ENCODE peak calls at places on chromosomes 6 and 20, in eight cellular contexts. One of them, this sample, is unnamed.
A peak's percentile ranks its signal among the peaks of the same experiment; 100 is the strongest.

GRCh38 chr6:157609556-157609955 is 213.5 kb upstream of the SNX9 start:
- DNase-seq in mesenteric fat pad: peak; percentile 45
- DNase-seq in NCI-H510A: no peak
- DNase-seq in stimulated activated naive CD4-positive, alpha-beta T cell treated with Interleukin-2 at 50 U/mL for 16 hours: no peak
- DNase-seq in DMS79: no peak
- DNase-seq in non-pigmented ciliary epithelial cell: no peak
- DNase-seq in cardiac fibroblast: no peak
- DNase-seq in AG20443: no peak
- DNase-seq in this sample: no peak

GRCh38 chr6:100296810-100297544 is 167.7 kb downstream of the SIM1 start:
- DNase-seq in mesenteric fat pad: no peak
- DNase-seq in NCI-H510A: no peak
- DNase-seq in stimulated activated naive CD4-positive, alpha-beta T cell treated with Interleukin-2 at 50 U/mL for 16 hours: no peak
- DNase-seq in DMS79: no peak
- DNase-seq in non-pigmented ciliary epithelial cell: peak; percentile 56
- DNase-seq in cardiac fibroblast: peak; percentile 86
- DNase-seq in AG20443: peak; percentile 58
- DNase-seq in this sample: no peak

GRCh38 chr6:83873869-83874268 is 14.4 kb downstream of the CYB5R4 start:
- DNase-seq in mesenteric fat pad: no peak
- DNase-seq in NCI-H510A: no peak
- DNase-seq in stimulated activated naive CD4-positive, alpha-beta T cell treated with Interleukin-2 at 50 U/mL for 16 hours: no peak
- DNase-seq in DMS79: no peak
- DNase-seq in non-pigmented ciliary epithelial cell: no peak
- DNase-seq in cardiac fibroblast: no peak
- DNase-seq in AG20443: no peak
- DNase-seq in this sample: no peak

GRCh38 chr6:158314737-158315136 is 2.5 kb downstream of the TULP4 start:
- DNase-seq in mesenteric fat pad: no peak
- DNase-seq in NCI-H510A: no peak
- DNase-seq in stimulated activated naive CD4-positive, alpha-beta T cell treated with Interleukin-2 at 50 U/mL for 16 hours: no peak
- DNase-seq in DMS79: no peak
- DNase-seq in non-pigmented ciliary epithelial cell: no peak
- DNase-seq in cardiac fibroblast: no peak
- DNase-seq in AG20443: no peak
- DNase-seq in this sample: no peak

GRCh38 chr20:44819936-44820335 is 9.6 kb upstream of the RIMS4 start:
- DNase-seq in mesenteric fat pad: peak; percentile 33
- DNase-seq in NCI-H510A: no peak
- DNase-seq in stimulated activated naive CD4-positive, alpha-beta T cell treated with Interleukin-2 at 50 U/mL for 16 hours: no peak
- DNase-seq in DMS79: no peak
- DNase-seq in non-pigmented ciliary epithelial cell: no peak
- DNase-seq in cardiac fibroblast: no peak
- DNase-seq in AG20443: no peak
- DNase-seq in this sample: no peak

GRCh38 chr20:13289031-13289430 is 68.0 kb downstream of the ISM1 start:
- DNase-seq in mesenteric fat pad: no peak
- DNase-seq in NCI-H510A: no peak
- DNase-seq in stimulated activated naive CD4-positive, alpha-beta T cell treated with Interleukin-2 at 50 U/mL for 16 hours: no peak
- DNase-seq in DMS79: no peak
- DNase-seq in non-pigmented ciliary epithelial cell: no peak
- DNase-seq in cardiac fibroblast: no peak
- DNase-seq in AG20443: no peak
- DNase-seq in this sample: no peak

GRCh38 chr6:447381-448165 is 56.0 kb downstream of the IRF4 start:
- DNase-seq in mesenteric fat pad: peak; percentile 75
- DNase-seq in NCI-H510A: no peak
- DNase-seq in stimulated activated naive CD4-positive, alpha-beta T cell treated with Interleukin-2 at 50 U/mL for 16 hours: peak; percentile 34
- DNase-seq in DMS79: no peak
- DNase-seq in non-pigmented ciliary epithelial cell: no peak
- DNase-seq in cardiac fibroblast: no peak
- DNase-seq in AG20443: no peak
- DNase-seq in this sample: no peak

GRCh38 chr6:12962995-12963394 is 246.4 kb downstream of the PHACTR1 start:
- DNase-seq in mesenteric fat pad: no peak
- DNase-seq in NCI-H510A: no peak
- DNase-seq in stimulated activated naive CD4-positive, alpha-beta T cell treated with Interleukin-2 at 50 U/mL for 16 hours: no peak
- DNase-seq in DMS79: no peak
- DNase-seq in non-pigmented ciliary epithelial cell: no peak
- DNase-seq in cardiac fibroblast: peak; percentile 62
- DNase-seq in AG20443: no peak
- DNase-seq in this sample: no peak

GRCh38 chr6:168299541-168300511 is 19.8 kb downstream of the DACT2 start:
- DNase-seq in mesenteric fat pad: no peak
- DNase-seq in NCI-H510A: no peak
- DNase-seq in stimulated activated naive CD4-positive, alpha-beta T cell treated with Interleukin-2 at 50 U/mL for 16 hours: no peak
- DNase-seq in DMS79: no peak
- DNase-seq in non-pigmented ciliary epithelial cell: no peak
- DNase-seq in cardiac fibroblast: no peak
- DNase-seq in AG20443: no peak
- DNase-seq in this sample: peak; percentile 43

GRCh38 chr20:3190681-3191111 is 13.8 kb downstream of the DDRGK1 start:
- DNase-seq in mesenteric fat pad: no peak
- DNase-seq in NCI-H510A: no peak
- DNase-seq in stimulated activated naive CD4-positive, alpha-beta T cell treated with Interleukin-2 at 50 U/mL for 16 hours: no peak
- DNase-seq in DMS79: no peak
- DNase-seq in non-pigmented ciliary epithelial cell: no peak
- DNase-seq in cardiac fibroblast: no peak
- DNase-seq in AG20443: peak; percentile 9
- DNase-seq in this sample: no peak

GRCh38 chr6:160952633-160953281 is 38.8 kb upstream of the MAP3K4 start:
- DNase-seq in mesenteric fat pad: no peak
- DNase-seq in NCI-H510A: no peak
- DNase-seq in stimulated activated naive CD4-positive, alpha-beta T cell treated with Interleukin-2 at 50 U/mL for 16 hours: no peak
- DNase-seq in DMS79: no peak
- DNase-seq in non-pigmented ciliary epithelial cell: no peak
- DNase-seq in cardiac fibroblast: peak; percentile 37
- DNase-seq in AG20443: no peak
- DNase-seq in this sample: peak; percentile 58

GRCh38 chr6:26056583-26057350 is 30.5 kb upstream of the HFE start:
- DNase-seq in mesenteric fat pad: no peak
- DNase-seq in NCI-H510A: no peak
- DNase-seq in stimulated activated naive CD4-positive, alpha-beta T cell treated with Interleukin-2 at 50 U/mL for 16 hours: peak; percentile 16
- DNase-seq in DMS79: no peak
- DNase-seq in non-pigmented ciliary epithelial cell: no peak
- DNase-seq in cardiac fibroblast: peak; percentile 56
- DNase-seq in AG20443: peak; percentile 52
- DNase-seq in this sample: no peak

GRCh38 chr6:105179244-105180065 is at the start of gene POPDC3:
- DNase-seq in mesenteric fat pad: no peak
- DNase-seq in NCI-H510A: peak; percentile 21
- DNase-seq in stimulated activated naive CD4-positive, alpha-beta T cell treated with Interleukin-2 at 50 U/mL for 16 hours: no peak
- DNase-seq in DMS79: peak; percentile 9
- DNase-seq in non-pigmented ciliary epithelial cell: no peak
- DNase-seq in cardiac fibroblast: peak; percentile 59
- DNase-seq in AG20443: peak; percentile 61
- DNase-seq in this sample: peak; percentile 88

GRCh38 chr6:83920017-83920416 is 60.5 kb downstream of the CYB5R4 start:
- DNase-seq in mesenteric fat pad: no peak
- DNase-seq in NCI-H510A: no peak
- DNase-seq in stimulated activated naive CD4-positive, alpha-beta T cell treated with Interleukin-2 at 50 U/mL for 16 hours: no peak
- DNase-seq in DMS79: no peak
- DNase-seq in non-pigmented ciliary epithelial cell: peak; percentile 1
- DNase-seq in cardiac fibroblast: no peak
- DNase-seq in AG20443: peak; percentile 50
- DNase-seq in this sample: no peak

GRCh38 chr20:32580970-32581838 is 3.9 kb downstream of the NOL4L start:
- DNase-seq in mesenteric fat pad: no peak
- DNase-seq in NCI-H510A: no peak
- DNase-seq in stimulated activated naive CD4-positive, alpha-beta T cell treated with Interleukin-2 at 50 U/mL for 16 hours: no peak
- DNase-seq in DMS79: no peak
- DNase-seq in non-pigmented ciliary epithelial cell: no peak
- DNase-seq in cardiac fibroblast: no peak
- DNase-seq in AG20443: no peak
- DNase-seq in this sample: peak; percentile 68

GRCh38 chr20:59400666-59401065 is 100.3 kb downstream of the EDN3 start:
- DNase-seq in mesenteric fat pad: peak; percentile 11
- DNase-seq in NCI-H510A: no peak
- DNase-seq in stimulated activated naive CD4-positive, alpha-beta T cell treated with Interleukin-2 at 50 U/mL for 16 hours: no peak
- DNase-seq in DMS79: no peak
- DNase-seq in non-pigmented ciliary epithelial cell: no peak
- DNase-seq in cardiac fibroblast: no peak
- DNase-seq in AG20443: no peak
- DNase-seq in this sample: no peak

GRCh38 chr20:61118429-61119224 is 133.4 kb upstream of the CDH4 start:
- DNase-seq in mesenteric fat pad: peak; percentile 59
- DNase-seq in NCI-H510A: no peak
- DNase-seq in stimulated activated naive CD4-positive, alpha-beta T cell treated with Interleukin-2 at 50 U/mL for 16 hours: no peak
- DNase-seq in DMS79: no peak
- DNase-seq in non-pigmented ciliary epithelial cell: no peak
- DNase-seq in cardiac fibroblast: peak; percentile 76
- DNase-seq in AG20443: no peak
- DNase-seq in this sample: no peak

GRCh38 chr20:2301164-2301622 is 5.4 kb downstream of the TGM3 start:
- DNase-seq in mesenteric fat pad: no peak
- DNase-seq in NCI-H510A: no peak
- DNase-seq in stimulated activated naive CD4-positive, alpha-beta T cell treated with Interleukin-2 at 50 U/mL for 16 hours: no peak
- DNase-seq in DMS79: no peak
- DNase-seq in non-pigmented ciliary epithelial cell: no peak
- DNase-seq in cardiac fibroblast: peak; percentile 8
- DNase-seq in AG20443: no peak
- DNase-seq in this sample: no peak

GRCh38 chr6:133688705-133689492 is 200.0 kb upstream of the TCF21 start:
- DNase-seq in mesenteric fat pad: no peak
- DNase-seq in NCI-H510A: no peak
- DNase-seq in stimulated activated naive CD4-positive, alpha-beta T cell treated with Interleukin-2 at 50 U/mL for 16 hours: no peak
- DNase-seq in DMS79: no peak
- DNase-seq in non-pigmented ciliary epithelial cell: no peak
- DNase-seq in cardiac fibroblast: no peak
- DNase-seq in AG20443: no peak
- DNase-seq in this sample: no peak

GRCh38 chr6:3368701-3369100 is 88.1 kb downstream of the SLC22A23 start:
- DNase-seq in mesenteric fat pad: no peak
- DNase-seq in NCI-H510A: no peak
- DNase-seq in stimulated activated naive CD4-positive, alpha-beta T cell treated with Interleukin-2 at 50 U/mL for 16 hours: no peak
- DNase-seq in DMS79: no peak
- DNase-seq in non-pigmented ciliary epithelial cell: no peak
- DNase-seq in cardiac fibroblast: no peak
- DNase-seq in AG20443: no peak
- DNase-seq in this sample: no peak

GRCh38 chr6:42454428-42454791 is 2.7 kb upstream of the TRERF1 start:
- DNase-seq in mesenteric fat pad: no peak
- DNase-seq in NCI-H510A: no peak
- DNase-seq in stimulated activated naive CD4-positive, alpha-beta T cell treated with Interleukin-2 at 50 U/mL for 16 hours: no peak
- DNase-seq in DMS79: no peak
- DNase-seq in non-pigmented ciliary epithelial cell: no peak
- DNase-seq in cardiac fibroblast: no peak
- DNase-seq in AG20443: no peak
- DNase-seq in this sample: peak; percentile 83

GRCh38 chr6:161948462-161948861 is 674.6 kb upstream of the AGPAT4 start:
- DNase-seq in mesenteric fat pad: no peak
- DNase-seq in NCI-H510A: no peak
- DNase-seq in stimulated activated naive CD4-positive, alpha-beta T cell treated with Interleukin-2 at 50 U/mL for 16 hours: no peak
- DNase-seq in DMS79: no peak
- DNase-seq in non-pigmented ciliary epithelial cell: no peak
- DNase-seq in cardiac fibroblast: no peak
- DNase-seq in AG20443: no peak
- DNase-seq in this sample: no peak

GRCh38 chr6:6717953-6718352 is 129.4 kb downstream of the LY86 start:
- DNase-seq in mesenteric fat pad: peak; percentile 74
- DNase-seq in NCI-H510A: no peak
- DNase-seq in stimulated activated naive CD4-positive, alpha-beta T cell treated with Interleukin-2 at 50 U/mL for 16 hours: no peak
- DNase-seq in DMS79: no peak
- DNase-seq in non-pigmented ciliary epithelial cell: no peak
- DNase-seq in cardiac fibroblast: peak; percentile 19
- DNase-seq in AG20443: no peak
- DNase-seq in this sample: no peak

GRCh38 chr20:57880155-57880648 is 170.4 kb upstream of the PMEPA1 start:
- DNase-seq in mesenteric fat pad: peak; percentile 49
- DNase-seq in NCI-H510A: no peak
- DNase-seq in stimulated activated naive CD4-positive, alpha-beta T cell treated with Interleukin-2 at 50 U/mL for 16 hours: no peak
- DNase-seq in DMS79: no peak
- DNase-seq in non-pigmented ciliary epithelial cell: no peak
- DNase-seq in cardiac fibroblast: no peak
- DNase-seq in AG20443: peak; percentile 62
- DNase-seq in this sample: no peak

GRCh38 chr6:1604347-1604990 is 5.2 kb upstream of the FOXC1 start:
- DNase-seq in mesenteric fat pad: no peak
- DNase-seq in NCI-H510A: peak; percentile 21
- DNase-seq in stimulated activated naive CD4-positive, alpha-beta T cell treated with Interleukin-2 at 50 U/mL for 16 hours: peak; percentile 36
- DNase-seq in DMS79: no peak
- DNase-seq in non-pigmented ciliary epithelial cell: no peak
- DNase-seq in cardiac fibroblast: peak; percentile 49
- DNase-seq in AG20443: peak; percentile 89
- DNase-seq in this sample: peak; percentile 99

GRCh38 chr6:44315506-44315905 is 2.4 kb upstream of the AARS2 start:
- DNase-seq in mesenteric fat pad: no peak
- DNase-seq in NCI-H510A: no peak
- DNase-seq in stimulated activated naive CD4-positive, alpha-beta T cell treated with Interleukin-2 at 50 U/mL for 16 hours: no peak
- DNase-seq in DMS79: no peak
- DNase-seq in non-pigmented ciliary epithelial cell: no peak
- DNase-seq in cardiac fibroblast: no peak
- DNase-seq in AG20443: no peak
- DNase-seq in this sample: no peak

GRCh38 chr6:90691823-90692222 is 105.0 kb upstream of the MAP3K7 start:
- DNase-seq in mesenteric fat pad: no peak
- DNase-seq in NCI-H510A: no peak
- DNase-seq in stimulated activated naive CD4-positive, alpha-beta T cell treated with Interleukin-2 at 50 U/mL for 16 hours: no peak
- DNase-seq in DMS79: no peak
- DNase-seq in non-pigmented ciliary epithelial cell: no peak
- DNase-seq in cardiac fibroblast: no peak
- DNase-seq in AG20443: no peak
- DNase-seq in this sample: no peak

GRCh38 chr20:16518784-16519084 is 54.5 kb downstream of the KIF16B start:
- DNase-seq in mesenteric fat pad: no peak
- DNase-seq in NCI-H510A: no peak
- DNase-seq in stimulated activated naive CD4-positive, alpha-beta T cell treated with Interleukin-2 at 50 U/mL for 16 hours: no peak
- DNase-seq in DMS79: no peak
- DNase-seq in non-pigmented ciliary epithelial cell: no peak
- DNase-seq in cardiac fibroblast: no peak
- DNase-seq in AG20443: no peak
- DNase-seq in this sample: no peak

GRCh38 chr6:13916230-13916944 is 8.4 kb upstream of the RNF182 start:
- DNase-seq in mesenteric fat pad: no peak
- DNase-seq in NCI-H510A: no peak
- DNase-seq in stimulated activated naive CD4-positive, alpha-beta T cell treated with Interleukin-2 at 50 U/mL for 16 hours: no peak
- DNase-seq in DMS79: no peak
- DNase-seq in non-pigmented ciliary epithelial cell: no peak
- DNase-seq in cardiac fibroblast: peak; percentile 58
- DNase-seq in AG20443: no peak
- DNase-seq in this sample: no peak

GRCh38 chr6:25138697-25139051 is 140.5 kb upstream of the CARMIL1 start:
- DNase-seq in mesenteric fat pad: no peak
- DNase-seq in NCI-H510A: no peak
- DNase-seq in stimulated activated naive CD4-positive, alpha-beta T cell treated with Interleukin-2 at 50 U/mL for 16 hours: no peak
- DNase-seq in DMS79: no peak
- DNase-seq in non-pigmented ciliary epithelial cell: no peak
- DNase-seq in cardiac fibroblast: peak; percentile 74
- DNase-seq in AG20443: peak; percentile 26
- DNase-seq in this sample: peak; percentile 87

GRCh38 chr20:49685161-49685601 is 28.5 kb downstream of the B4GALT5 start:
- DNase-seq in mesenteric fat pad: no peak
- DNase-seq in NCI-H510A: no peak
- DNase-seq in stimulated activated naive CD4-positive, alpha-beta T cell treated with Interleukin-2 at 50 U/mL for 16 hours: no peak
- DNase-seq in DMS79: no peak
- DNase-seq in non-pigmented ciliary epithelial cell: no peak
- DNase-seq in cardiac fibroblast: no peak
- DNase-seq in AG20443: peak; percentile 40
- DNase-seq in this sample: peak; percentile 31

GRCh38 chr6:17417817-17418216 is 24.4 kb downstream of the CAP2 start:
- DNase-seq in mesenteric fat pad: no peak
- DNase-seq in NCI-H510A: no peak
- DNase-seq in stimulated activated naive CD4-positive, alpha-beta T cell treated with Interleukin-2 at 50 U/mL for 16 hours: no peak
- DNase-seq in DMS79: no peak
- DNase-seq in non-pigmented ciliary epithelial cell: peak; percentile 77
- DNase-seq in cardiac fibroblast: peak; percentile 58
- DNase-seq in AG20443: peak; percentile 88
- DNase-seq in this sample: peak; percentile 85

GRCh38 chr6:19382676-19383075 is 454.5 kb upstream of the ID4 start:
- DNase-seq in mesenteric fat pad: no peak
- DNase-seq in NCI-H510A: no peak
- DNase-seq in stimulated activated naive CD4-positive, alpha-beta T cell treated with Interleukin-2 at 50 U/mL for 16 hours: no peak
- DNase-seq in DMS79: no peak
- DNase-seq in non-pigmented ciliary epithelial cell: no peak
- DNase-seq in cardiac fibroblast: no peak
- DNase-seq in AG20443: no peak
- DNase-seq in this sample: no peak

GRCh38 chr20:50928469-50928868 is 2.8 kb downstream of the ADNP start:
- DNase-seq in mesenteric fat pad: no peak
- DNase-seq in NCI-H510A: no peak
- DNase-seq in stimulated activated naive CD4-positive, alpha-beta T cell treated with Interleukin-2 at 50 U/mL for 16 hours: no peak
- DNase-seq in DMS79: no peak
- DNase-seq in non-pigmented ciliary epithelial cell: no peak
- DNase-seq in cardiac fibroblast: no peak
- DNase-seq in AG20443: no peak
- DNase-seq in this sample: no peak